ENCODE peak calls at places on chromosomes 6 and 20, in ten cellular contexts. X, V, M, B, G, W, L, C, E and Y are unnamed samples.

GRCh38 chr20:51768759-51769517 is 748 bp upstream of the ATP9A start:
- DNase-seq in X (no peak), V (no peak), M (no peak), B (no peak), G (no peak), W (no peak), L (no peak), C (no peak), E (no peak), Y (no peak)

GRCh38 chr6:52538921-52539354 is 37.9 kb downstream of the TRAM2 start:
- DNase-seq in X (no peak), V (no peak), M (no peak), B (no peak), G (no peak), W (no peak), L (no peak), C (peak; percentile 95), E (no peak), Y (peak; percentile 49)

GRCh38 chr6:34189806-34190503 is 44.1 kb upstream of the GRM4 start:
- DNase-seq in X (peak; percentile 24), V (peak; percentile 51), M (no peak), B (no peak), G (no peak), W (peak; percentile 20), L (no peak), C (no peak), E (no peak), Y (no peak)

GRCh38 chr20:34872604-34873224 is at the start of gene GGT7:
- DNase-seq in X (peak; percentile 76), V (peak; percentile 87), M (peak; percentile 82), B (peak; percentile 89), G (peak; percentile 92), W (peak; percentile 81), L (peak; percentile 84), C (peak; percentile 79), E (peak; percentile 89), Y (peak; percentile 65)

GRCh38 chr20:41991412-41991811 is 373.2 kb upstream of the CHD6 start:
- DNase-seq in X (no peak), V (no peak), M (no peak), B (no peak), G (no peak), W (no peak), L (no peak), C (no peak), E (no peak), Y (no peak)

GRCh38 chr6:17429381-17430061 is 36.1 kb downstream of the CAP2 start:
- DNase-seq in X (no peak), V (no peak), M (no peak), B (no peak), G (no peak), W (no peak), L (no peak), C (peak; percentile 32), E (no peak), Y (peak; percentile 31)

GRCh38 chr6:111260570-111261298 is 173.4 kb downstream of the SLC16A10 start:
- DNase-seq in X (no peak), V (no peak), M (no peak), B (no peak), G (no peak), W (no peak), L (no peak), C (peak; percentile 26), E (no peak), Y (no peak)

GRCh38 chr6:44676826-44677433 is 289.4 kb downstream of the CDC5L start:
- DNase-seq in X (no peak), V (no peak), M (no peak), B (no peak), G (no peak), W (no peak), L (no peak), C (no peak), E (no peak), Y (no peak)

GRCh38 chr20:48684501-48685041 is 143.2 kb downstream of the PREX1 start:
- DNase-seq in X (no peak), V (no peak), M (no peak), B (peak; percentile 81), G (no peak), W (no peak), L (no peak), C (peak; percentile 57), E (no peak), Y (no peak)

GRCh38 chr6:28489366-28490190 is 26.0 kb downstream of the GPX6 start:
- DNase-seq in X (peak; percentile 3), V (peak; percentile 20), M (peak; percentile 24), B (peak; percentile 28), G (peak; percentile 82), W (no peak), L (peak; percentile 90), C (peak; percentile 77), E (no peak), Y (peak; percentile 86)

GRCh38 chr6:169971171-169971861 is 219.9 kb downstream of the ERMARD start:
- DNase-seq in X (no peak), V (no peak), M (no peak), B (peak; percentile 20), G (peak; percentile 42), W (no peak), L (peak; percentile 11), C (no peak), E (peak; percentile 56), Y (no peak)

GRCh38 chr20:9298906-9299305 is 215.5 kb upstream of the LAMP5 start:
- DNase-seq in X (no peak), V (no peak), M (no peak), B (no peak), G (no peak), W (no peak), L (no peak), C (no peak), E (no peak), Y (no peak)

GRCh38 chr6:150074651-150075416 is 5.9 kb upstream of the ULBP3 start:
- DNase-seq in X (no peak), V (no peak), M (no peak), B (no peak), G (no peak), W (no peak), L (no peak), C (no peak), E (peak; percentile 25), Y (no peak)

GRCh38 chr20:22686097-22686496 is 101.7 kb upstream of the FOXA2 start:
- DNase-seq in X (no peak), V (no peak), M (no peak), B (peak; percentile 61), G (peak; percentile 72), W (no peak), L (peak; percentile 29), C (peak; percentile 78), E (peak; percentile 73), Y (peak; percentile 70)

GRCh38 chr6:74518035-74518434 is 687.8 kb downstream of the COL12A1 start:
- DNase-seq in X (no peak), V (no peak), M (no peak), B (no peak), G (no peak), W (no peak), L (no peak), C (no peak), E (no peak), Y (no peak)

GRCh38 chr20:61263084-61263695 is 11.1 kb downstream of the CDH4 start:
- DNase-seq in X (peak; percentile 26), V (peak; percentile 13), M (no peak), B (no peak), G (peak; percentile 95), W (peak; percentile 7), L (no peak), C (peak; percentile 23), E (no peak), Y (no peak)

GRCh38 chr20:25037288-25038102 is 20.4 kb downstream of the ACSS1 start:
- DNase-seq in X (no peak), V (no peak), M (no peak), B (no peak), G (no peak), W (no peak), L (peak; percentile 15), C (no peak), E (peak; percentile 87), Y (no peak)

GRCh38 chr6:112357801-112358200 is 10.7 kb downstream of the RFPL4B start:
- DNase-seq in X (no peak), V (no peak), M (no peak), B (no peak), G (no peak), W (no peak), L (no peak), C (peak; percentile 72), E (no peak), Y (peak; percentile 87)

GRCh38 chr6:85113934-85114582 is 335.8 kb upstream of the NT5E start:
- DNase-seq in X (no peak), V (no peak), M (no peak), B (no peak), G (no peak), W (no peak), L (peak; percentile 23), C (no peak), E (no peak), Y (peak; percentile 11)

GRCh38 chr6:36636283-36636682 is 42.1 kb downstream of the SRSF3 start:
- DNase-seq in X (no peak), V (no peak), M (no peak), B (no peak), G (no peak), W (no peak), L (peak; percentile 54), C (no peak), E (no peak), Y (no peak)

GRCh38 chr6:43933111-43933885 is 163.3 kb downstream of the VEGFA start:
- DNase-seq in X (no peak), V (no peak), M (no peak), B (no peak), G (no peak), W (no peak), L (no peak), C (no peak), E (peak; percentile 57), Y (no peak)

GRCh38 chr6:67016921-67017460 is 1310.0 kb upstream of the EYS start:
- DNase-seq in X (no peak), V (no peak), M (no peak), B (no peak), G (no peak), W (no peak), L (no peak), C (no peak), E (no peak), Y (no peak)

GRCh38 chr6:44851176-44851575 is 463.7 kb downstream of the CDC5L start:
- DNase-seq in X (no peak), V (no peak), M (no peak), B (no peak), G (no peak), W (no peak), L (no peak), C (peak; percentile 37), E (no peak), Y (peak; percentile 81)

GRCh38 chr6:28953039-28953872 is 29.5 kb upstream of the TRIM27 start:
- DNase-seq in X (peak; percentile 16), V (peak; percentile 36), M (peak; percentile 28), B (no peak), G (peak; percentile 81), W (peak; percentile 46), L (peak; percentile 22), C (peak; percentile 73), E (no peak), Y (peak; percentile 69)

GRCh38 chr6:125357515-125358256 is 55.9 kb upstream of the HDDC2 start:
- DNase-seq in X (no peak), V (no peak), M (no peak), B (no peak), G (no peak), W (no peak), L (no peak), C (peak; percentile 1), E (no peak), Y (peak; percentile 6)

GRCh38 chr6:73610444-73611275 is 43.1 kb downstream of the SLC17A5 start:
- DNase-seq in X (no peak), V (no peak), M (no peak), B (no peak), G (no peak), W (no peak), L (no peak), C (peak; percentile 68), E (no peak), Y (peak; percentile 46)

GRCh38 chr6:9463311-9463710 is 951.6 kb downstream of the TFAP2A start:
- DNase-seq in X (no peak), V (no peak), M (no peak), B (no peak), G (no peak), W (no peak), L (no peak), C (peak; percentile 23), E (no peak), Y (peak; percentile 31)

GRCh38 chr6:170208651-170209353 is 82.1 kb downstream of the DLL1 start:
- DNase-seq in X (no peak), V (no peak), M (no peak), B (peak; percentile 17), G (peak; percentile 33), W (no peak), L (no peak), C (no peak), E (peak; percentile 33), Y (no peak)